ENCODE peak calls at places on chromosomes 4 and X, in five cellular contexts. U is breast epithelium, K is HCT116, Y is body of pancreas, H is Peyer's patch. B is an unnamed sample. For H3K27me3 and H3K4me1, the result is how much of the 10 kb centered on the place peaks cover.

GRCh38 chr4:38757945-38758344 is 24.8 kb downstream of the TLR10 start:
- DNase-seq in K (peak), Y (peak), H (peak), U (no peak), B (no peak)

GRCh38 chr4:165293927-165294649 is 33.4 kb upstream of the MSMO1 start:
- DNase-seq in K (no peak), U (no peak), Y (no peak), H (no peak), B (no peak)

GRCh38 chr4:122758033-122758432 is 25.5 kb downstream of the BBS12 start:
- DNase-seq in H (no peak), U (no peak), K (peak), Y (no peak), B (no peak)

GRCh38 chrX:133674726-133675470 is 259.6 kb upstream of the GPC4 start:
- DNase-seq in Y (peak), H (no peak), K (no peak), U (no peak), B (no peak)

GRCh38 chr4:39227906-39228305 is 45.6 kb downstream of the WDR19 start:
- DNase-seq in H (no peak), U (no peak), Y (no peak), K (no peak), B (no peak)

GRCh38 chrX:57367649-57368048 is 81.1 kb downstream of the FAAH2 start:
- DNase-seq in U (no peak), Y (no peak), H (no peak), K (no peak), B (no peak)

GRCh38 chr4:142824368-142824767 is 21.7 kb downstream of the INPP4B start:
- DNase-seq in K (no peak), H (no peak), U (no peak), Y (no peak), B (no peak)

GRCh38 chr4:151563194-151563593 is 154.2 kb downstream of the FHIP1A start:
- DNase-seq in U (no peak), Y (peak), H (no peak), K (no peak), B (no peak)

GRCh38 chr4:98938386-98938785 is 9.5 kb upstream of the EIF4E start:
- DNase-seq in K (no peak), Y (no peak), U (no peak), H (no peak), B (no peak)

GRCh38 chrX:110836982-110837381 is 41.4 kb upstream of the CHRDL1 start:
- DNase-seq in Y (no peak), K (no peak), H (no peak), U (no peak), B (no peak)

GRCh38 chr4:13522282-13523104 is 21.8 kb downstream of the NKX3-2 start:
- DNase-seq in Y (no peak), K (no peak), U (no peak), H (no peak), B (no peak)

GRCh38 chrX:152813211-152813610 is 17.3 kb downstream of the CETN2 start:
- DNase-seq in Y (no peak), K (no peak), H (no peak), U (no peak), B (no peak)

GRCh38 chr4:110516106-110516922 is 40.4 kb downstream of the ENPEP start:
- DNase-seq in K (peak), Y (peak), U (peak), H (peak), B (peak)

GRCh38 chr4:110533940-110534339 is 58.0 kb downstream of the ENPEP start:
- DNase-seq in K (peak), Y (no peak), U (no peak), H (no peak), B (no peak)

GRCh38 chrX:15376956-15377355 is 7.3 kb downstream of the VEGFD start:
- DNase-seq in Y (no peak), H (no peak), U (no peak), K (no peak), B (no peak)

GRCh38 chr4:28675582-28675981 is 1814.9 kb downstream of the STIM2 start:
- DNase-seq in U (no peak), H (no peak), Y (no peak), K (no peak), B (no peak)

GRCh38 chr4:76011700-76012387 is 4.5 kb upstream of the CXCL9 start:
- DNase-seq in U (no peak), H (no peak), K (no peak), Y (peak), B (peak)

GRCh38 chr4:84800256-84800655 is 166.2 kb downstream of the WDFY3 start:
- DNase-seq in H (no peak), Y (no peak), K (no peak), U (no peak), B (no peak)

GRCh38 chr4:17347445-17347844 is 164.4 kb downstream of the QDPR start:
- DNase-seq in U (no peak), H (no peak), Y (peak), K (peak), B (peak)

GRCh38 chr4:73451404-73451803 is 15.4 kb downstream of the AFP start:
- DNase-seq in K (no peak), U (no peak), H (no peak), Y (peak), B (no peak)

GRCh38 chr4:164482092-164482404 is 271.9 kb upstream of the SMIM31 start:
- DNase-seq in Y (no peak), H (no peak), U (no peak), K (no peak), B (no peak)

GRCh38 chr4:3866813-3867129 is 100.6 kb downstream of the ADRA2C start:
- DNase-seq in Y (no peak), H (no peak), K (no peak), U (no peak), B (peak)
- H3K27me3 ChIP-seq in Y (under half), H (under half), K (under half), U (under half), B (under half)

DNA sequence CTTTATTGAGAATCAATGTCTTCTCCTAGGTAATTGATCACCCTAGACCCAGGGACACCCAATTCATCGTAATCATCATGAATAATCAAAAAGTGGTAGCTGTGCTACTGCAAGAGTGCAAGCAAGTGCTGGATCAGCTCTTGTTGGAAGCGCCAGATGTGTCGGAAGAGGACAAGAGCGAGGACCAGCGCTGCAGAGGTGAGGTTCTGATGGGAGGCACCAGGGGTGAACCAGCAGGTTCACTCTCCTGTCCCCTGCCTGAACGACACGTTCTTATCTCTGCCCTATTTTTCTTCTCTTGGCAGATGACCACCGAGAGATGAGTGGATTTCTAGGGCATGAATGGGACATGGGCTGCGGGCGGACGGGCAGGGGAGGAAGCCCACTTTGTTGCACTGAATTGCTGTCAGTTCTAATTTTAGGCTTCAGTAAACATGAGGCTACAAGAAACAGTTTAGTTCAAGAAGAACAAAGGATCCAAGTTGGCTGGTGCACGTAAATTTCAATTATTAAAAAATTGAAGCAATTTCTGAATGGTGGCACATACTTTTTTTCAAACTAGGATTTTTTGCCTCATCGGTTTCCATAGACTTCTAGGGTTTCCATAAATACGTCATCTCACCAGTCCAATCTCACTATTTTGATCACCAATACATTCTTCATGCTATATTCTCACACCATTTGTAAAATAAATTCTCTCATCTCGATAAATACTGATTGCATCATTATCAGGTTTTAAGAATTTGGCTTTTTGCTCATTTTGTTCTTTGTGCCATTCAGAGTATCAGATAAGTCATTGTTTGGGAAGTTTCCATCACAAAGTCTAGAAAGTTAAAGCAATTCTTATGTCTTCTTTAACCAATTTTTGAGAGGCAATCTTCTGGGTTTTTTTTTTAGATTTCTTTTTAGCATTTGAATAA is 80.8 kb downstream of the ALPK1 start:
- DNase-seq in Y (no peak), U (no peak), K (no peak), H (no peak), B (no peak)
- H3K4me1 ChIP-seq in Y (under half), U (under half), K (under half), H (under half), B (under half)

GRCh38 chrX:153969904-153970397 is 1.7 kb downstream of the HCFC1 start:
- DNase-seq in K (no peak), U (no peak), H (no peak), Y (no peak), B (peak)

GRCh38 chrX:153971632-153972367 is at the start of gene HCFC1:
- DNase-seq in U (peak), Y (peak), H (peak), K (peak), B (peak)

GRCh38 chrX:153969125-153969903 is 2.3 kb downstream of the HCFC1 start:
- DNase-seq in U (no peak), H (no peak), K (no peak), Y (no peak), B (no peak)

GRCh38 chrX:153971124-153971631 is 440 bp downstream of the HCFC1 start:
- DNase-seq in H (peak), U (peak), Y (peak), K (peak), B (peak)

GRCh38 chrX:153970398-153971123 is 1.1 kb downstream of the HCFC1 start:
- DNase-seq in U (no peak), Y (peak), K (no peak), H (no peak), B (peak)
- TF ChIP-seq POLR2A in U (no peak), Y (no peak), K (no peak), H (no peak), B (no peak)

DNA sequence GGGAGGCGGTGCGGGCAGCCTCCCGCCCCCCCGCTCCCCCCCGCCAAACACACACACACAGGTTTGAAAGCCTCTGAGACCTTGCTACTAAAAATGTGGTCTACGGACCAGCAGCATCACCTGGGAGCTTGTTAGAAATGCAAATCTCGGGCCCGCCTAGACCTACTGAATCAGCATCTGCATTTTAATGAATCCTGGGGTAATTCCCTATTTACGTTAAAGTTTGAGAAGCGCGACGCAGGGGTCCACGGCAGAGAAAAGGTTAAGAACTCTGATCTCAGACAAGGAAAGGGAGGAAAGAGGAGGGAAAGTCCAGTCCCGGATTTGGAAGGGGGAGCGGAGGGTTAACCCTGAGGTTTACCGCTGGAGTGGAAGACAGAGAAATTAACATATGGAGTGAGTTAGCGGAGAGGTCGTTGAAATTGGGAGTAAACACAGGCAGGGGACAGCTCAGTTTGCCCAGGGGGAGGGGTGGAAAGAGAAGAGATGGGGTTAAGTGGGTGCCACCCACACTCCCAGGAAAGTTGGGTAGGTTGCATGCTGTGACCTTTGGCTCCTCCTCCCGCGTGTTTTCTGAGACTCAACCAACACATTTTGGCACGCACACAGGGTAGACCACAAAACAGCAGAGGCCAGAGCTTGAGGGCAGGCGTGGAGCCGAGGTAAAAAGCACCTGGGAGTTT is 483.6 kb downstream of the BCOR start:
- DNase-seq in K (no peak), U (peak), Y (peak), H (no peak), B (no peak)
- H3K27me3 ChIP-seq in K (under half), U (under half), Y (under half), H (under half), B (under half)

DNA sequence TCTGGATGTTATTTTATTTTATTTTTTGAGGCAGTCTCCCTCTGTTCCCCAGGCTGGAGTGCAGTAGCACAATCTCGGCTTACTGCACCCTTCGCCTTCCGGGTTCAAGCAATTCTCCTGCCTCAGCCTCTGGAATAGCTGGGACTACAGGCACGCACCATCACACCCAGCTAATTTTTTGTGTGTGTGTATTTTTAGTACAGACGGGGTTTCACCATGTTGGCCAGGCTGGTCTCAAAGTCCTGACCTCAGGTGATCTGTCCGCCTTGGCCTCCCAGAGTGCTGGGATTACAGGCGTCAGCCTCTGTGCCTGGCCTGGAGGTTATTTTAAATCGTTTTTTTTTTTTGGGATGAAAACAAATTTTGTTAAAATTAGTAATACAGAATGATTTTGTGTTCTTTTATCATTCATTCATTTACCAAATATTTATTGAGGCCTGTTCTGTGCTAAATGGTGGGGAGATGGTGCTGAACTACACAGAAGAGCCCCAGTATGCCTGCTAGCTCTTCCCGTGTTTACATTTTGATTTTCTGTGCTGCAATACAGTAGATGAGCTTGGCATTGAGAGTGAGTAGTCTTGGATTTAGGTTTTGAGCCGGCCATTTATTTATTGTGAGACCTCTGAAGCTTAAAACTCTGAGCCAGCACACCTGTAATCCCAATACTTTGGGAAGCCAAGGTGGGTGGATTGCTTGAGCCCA is 22.7 kb downstream of the ADD1 start:
- DNase-seq in H (no peak), Y (no peak), K (no peak), U (no peak), B (no peak)
- H3K4me1 ChIP-seq in H (under half), Y (half or more), K (under half), U (under half), B (under half)

GRCh38 chr4:179625391-179625790 is 2183.2 kb upstream of the AGA start:
- DNase-seq in U (no peak), H (no peak), Y (no peak), K (no peak), B (no peak)

GRCh38 chr4:179624768-179625181 is 2182.5 kb upstream of the AGA start:
- DNase-seq in K (no peak), U (no peak), Y (peak), H (no peak), B (no peak)

GRCh38 chr4:179626687-179627086 is 2184.4 kb upstream of the AGA start:
- DNase-seq in U (no peak), H (no peak), Y (no peak), K (no peak), B (no peak)
- TF ChIP-seq POLR2A in U (no peak), H (no peak), Y (no peak), K (no peak), B (no peak)

DNA sequence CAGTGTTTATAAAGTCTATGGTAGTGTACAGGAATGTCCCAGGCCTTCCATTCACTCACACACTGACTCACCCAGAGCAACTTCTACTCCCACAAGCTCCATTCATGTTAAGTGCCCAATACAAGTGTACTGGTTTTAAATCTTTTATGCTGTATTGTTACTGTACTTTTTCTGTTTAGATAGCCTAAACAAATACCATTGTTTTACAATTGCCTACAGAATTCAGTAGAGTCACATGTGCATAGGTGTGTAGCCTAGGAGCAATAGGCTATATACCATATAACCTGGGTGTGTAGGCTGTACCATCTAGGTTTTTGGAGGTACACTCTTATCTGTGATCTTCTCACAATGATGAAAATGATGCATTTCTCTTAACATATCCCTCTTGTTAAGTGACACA is 126.7 kb downstream of the DGKK start:
- DNase-seq in Y (no peak), H (no peak), U (no peak), K (no peak), B (no peak)
- H3K27me3 ChIP-seq in Y (under half), H (under half), U (under half), K (under half), B (under half)

DNA sequence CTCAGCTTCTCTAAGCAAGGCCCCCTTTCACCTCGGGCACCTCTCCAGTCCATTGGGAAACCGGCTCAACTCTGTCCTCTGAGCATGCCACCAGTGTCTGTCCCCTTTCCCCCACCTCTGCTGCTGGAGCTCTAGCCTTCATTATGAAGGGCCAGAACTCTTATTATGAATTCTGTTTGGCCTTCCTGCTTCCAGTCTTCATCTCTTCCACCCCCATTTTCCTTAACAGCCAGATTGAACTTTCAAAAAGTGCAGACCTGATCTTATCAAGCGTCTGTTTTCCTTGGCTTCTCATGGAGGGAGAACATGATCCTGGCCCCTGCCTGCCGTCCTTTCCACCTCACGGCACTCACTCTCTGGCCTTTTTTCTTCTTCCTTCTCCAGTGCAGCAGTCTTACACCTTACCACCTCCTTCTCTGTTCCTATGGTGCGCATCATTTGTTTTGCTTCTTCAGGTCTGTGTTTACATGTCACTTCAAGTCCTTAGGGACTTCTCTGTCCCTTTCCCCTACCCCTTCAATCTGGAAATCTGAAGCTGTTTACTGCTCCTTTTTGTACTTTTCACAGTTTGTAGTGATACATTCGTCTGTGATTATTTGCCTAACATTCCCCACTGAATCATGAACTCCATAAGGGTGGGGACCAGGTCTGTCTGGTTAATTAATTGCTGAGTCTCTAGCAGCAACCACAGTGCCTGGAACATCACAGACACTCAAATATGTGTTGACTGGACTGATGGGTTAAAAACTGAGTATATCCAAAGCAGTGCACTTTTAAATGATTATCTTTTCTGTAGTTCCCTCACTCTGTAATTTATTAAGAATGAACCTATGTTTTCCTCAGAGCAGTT is 55.8 kb downstream of the FNIP2 start:
- DNase-seq in H (no peak), K (no peak), Y (no peak), U (no peak), B (no peak)
- H3K4me1 ChIP-seq in H (under half), K (under half), Y (half or more), U (under half), B (under half)

B was measured in uterus.